ENCODE peak calls at places on chromosomes 13 and 19, in five cellular contexts. N is choroid plexus epithelial cell, E is T-helper 1 cell, P is HFF-Myc, X is SK-N-SH. V is an unnamed sample.

GRCh38 chr19:17796013-17796837 is 1.3 kb downstream of the B3GNT3 start:
- DNase-seq in E (no peak), P (no peak), N (no peak), X (no peak), V (no peak)

GRCh38 chr13:100550433-100550832 is 38.2 kb downstream of the GGACT start:
- DNase-seq in N (peak), X (no peak), P (peak), E (no peak), V (no peak)

GRCh38 chr19:30216453-30216852 is 155.7 kb upstream of the ZNF536 start:
- DNase-seq in P (no peak), X (no peak), E (no peak), N (no peak), V (no peak)

GRCh38 chr19:12000152-12000981 is 35.1 kb downstream of the ZNF433 start:
- DNase-seq in N (peak), P (no peak), E (no peak), X (no peak), V (no peak)

GRCh38 chr19:55088021-55088451 is 12.4 kb downstream of the EPS8L1 start:
- DNase-seq in E (no peak), N (no peak), P (no peak), X (no peak), V (no peak)

GRCh38 chr13:35471466-35472307 is 4.8 kb downstream of the MAB21L1 start:
- DNase-seq in E (no peak), P (no peak), X (no peak), N (peak), V (peak)

GRCh38 chr13:35693142-35693784 is 216.8 kb upstream of the MAB21L1 start:
- DNase-seq in N (no peak), P (no peak), E (no peak), X (no peak), V (no peak)

GRCh38 chr19:48681127-48681470 is 8.3 kb upstream of the NTN5 start:
- DNase-seq in P (no peak), N (peak), E (no peak), X (no peak), V (no peak)